ENCODE peak calls at places on chromosomes 5 and 9, in ten cellular contexts. K, I, V, L, A, Y, B, X, Q and G are unnamed samples.

GRCh38 chr9:13728917-13729811 is 449.7 kb upstream of the MPDZ start:
- DNase-seq in B (peak; percentile 39), L (no peak), V (no peak), Q (no peak), I (no peak), A (no peak), X (no peak), K (peak; percentile 36), Y (no peak), G (no peak)

GRCh38 chr9:7779201-7779600 is 20.4 kb downstream of the DMAC1 start:
- DNase-seq in K (no peak), I (no peak), Y (no peak), V (no peak), Q (no peak), B (no peak), X (no peak), L (no peak), A (no peak), G (no peak)

GRCh38 chr9:33374190-33374589 is 28.2 kb downstream of the AQP7 start:
- DNase-seq in Q (no peak), L (no peak), I (no peak), Y (no peak), V (no peak), K (no peak), X (no peak), A (no peak), B (no peak), G (no peak)

GRCh38 chr5:178453224-178453623 is 137.0 kb downstream of the COL23A1 start:
- DNase-seq in Q (no peak), V (peak; percentile 38), Y (no peak), A (peak; percentile 45), L (peak; percentile 4), I (no peak), K (no peak), X (no peak), B (peak; percentile 40), G (peak; percentile 32)

GRCh38 chr5:1895771-1896420 is 13.2 kb upstream of the IRX4 start:
- DNase-seq in L (no peak), Y (no peak), X (no peak), B (no peak), K (peak; percentile 8), Q (no peak), A (no peak), I (no peak), V (no peak), G (no peak)

GRCh38 chr9:110996436-110997224 is 41.6 kb downstream of the LPAR1 start:
- DNase-seq in K (peak; percentile 52), A (peak; percentile 94), X (peak; percentile 70), Y (no peak), L (peak; percentile 68), V (no peak), Q (no peak), I (peak; percentile 19), B (peak; percentile 94), G (no peak)

GRCh38 chr9:72441296-72442211 is 76.5 kb upstream of the ZFAND5 start:
- DNase-seq in A (no peak), Q (no peak), K (no peak), B (no peak), V (peak; percentile 64), Y (no peak), I (no peak), X (no peak), L (no peak), G (no peak)

GRCh38 chr5:171342362-171343111 is 33.5 kb downstream of the TLX3 start:
- DNase-seq in V (peak; percentile 65), Q (no peak), L (no peak), Y (no peak), K (no peak), X (no peak), A (peak; percentile 67), I (peak; percentile 79), B (peak; percentile 84), G (no peak)

GRCh38 chr9:88804289-88804596 is 187.0 kb upstream of the S1PR3 start:
- DNase-seq in X (no peak), Y (no peak), A (no peak), K (no peak), I (no peak), B (no peak), V (no peak), L (no peak), Q (no peak), G (no peak)

GRCh38 chr9:113711251-113711650 is 164.9 kb upstream of the ZNF618 start:
- DNase-seq in Y (no peak), L (no peak), V (no peak), K (no peak), X (no peak), A (no peak), I (no peak), Q (no peak), B (no peak), G (peak; percentile 48)

GRCh38 chr5:132369012-132369470 is 469 bp upstream of the SLC22A5 start:
- DNase-seq in I (no peak), K (no peak), B (peak; percentile 12), Q (no peak), A (peak; percentile 16), Y (no peak), L (no peak), X (no peak), V (no peak), G (no peak)

GRCh38 chr5:28165116-28165515 is 1126.7 kb upstream of the CDH9 start:
- DNase-seq in K (no peak), B (peak; percentile 82), I (no peak), Y (no peak), X (no peak), A (no peak), Q (no peak), L (no peak), V (peak; percentile 14), G (no peak)

GRCh38 chr5:139395844-139396640 is 1.1 kb upstream of the PROB1 start:
- DNase-seq in K (peak; percentile 79), Y (no peak), B (no peak), I (no peak), L (no peak), Q (no peak), V (no peak), A (no peak), X (no peak), G (no peak)
- TF ChIP-seq CTCF in K (no peak), Y (no peak), B (no peak), I (no peak), L (no peak), Q (no peak), V (no peak), A (no peak), X (no peak), G (no peak)

GRCh38 chr5:91183743-91184142 is 199.4 kb downstream of the ARRDC3 start:
- DNase-seq in Q (no peak), K (peak; percentile 34), I (no peak), X (no peak), V (no peak), L (no peak), A (no peak), Y (no peak), B (no peak), G (no peak)

GRCh38 chr5:91186101-91186500 is 197.0 kb downstream of the ARRDC3 start:
- DNase-seq in Y (no peak), L (no peak), Q (no peak), I (no peak), A (no peak), X (no peak), K (no peak), B (no peak), V (no peak), G (no peak)

GRCh38 chr5:91179018-91179417 is 204.1 kb downstream of the ARRDC3 start:
- DNase-seq in Y (no peak), X (no peak), Q (no peak), K (no peak), L (no peak), B (peak; percentile 44), I (no peak), V (no peak), A (peak; percentile 78), G (no peak)

GRCh38 chr5:91180506-91180905 is 202.6 kb downstream of the ARRDC3 start:
- DNase-seq in B (no peak), Q (no peak), Y (no peak), L (no peak), I (no peak), A (no peak), X (no peak), K (no peak), V (no peak), G (no peak)

GRCh38 chr5:91182763-91183162 is 200.4 kb downstream of the ARRDC3 start:
- DNase-seq in K (peak; percentile 33), Q (no peak), B (peak; percentile 56), A (peak; percentile 85), I (no peak), X (peak; percentile 40), L (no peak), V (no peak), Y (no peak), G (no peak)
- TF ChIP-seq CTCF in K (no peak), Q (no peak), B (peak; percentile 45), A (peak; percentile 55), I (no peak), X (no peak), L (no peak), V (peak; percentile 27), Y (no peak), G (no peak)

DNA sequence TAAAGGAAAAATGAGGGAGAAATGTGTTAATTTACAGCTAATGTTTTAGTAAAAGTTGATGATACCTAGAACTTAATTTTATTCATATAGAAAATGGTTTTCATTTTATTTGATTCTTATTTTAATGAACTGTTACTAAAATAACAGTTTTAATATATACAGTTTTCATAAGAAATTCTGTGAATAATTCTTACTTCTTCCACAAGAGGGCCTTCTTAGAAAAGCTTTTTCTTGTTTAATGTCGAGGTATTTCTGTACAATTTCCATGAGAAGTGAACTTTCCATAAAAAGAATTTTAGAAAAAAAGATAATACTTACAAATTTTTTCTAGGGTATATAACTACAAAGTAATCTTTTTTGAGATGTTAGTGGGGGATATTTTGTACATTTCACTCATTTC is 73.9 kb downstream of the KLF9 start:
- DNase-seq in V (no peak), X (no peak), A (peak; percentile 47), I (no peak), Q (no peak), L (no peak), B (peak; percentile 67), Y (no peak), K (no peak), G (no peak)
- TF ChIP-seq CTCF in V (no peak), X (no peak), A (peak; percentile 59), I (peak; percentile 73), Q (peak; percentile 85), L (peak; percentile 58), B (peak; percentile 41), Y (peak; percentile 65), K (peak; percentile 59), G (peak; percentile 81)

GRCh38 chr5:157263586-157264090 is 2.3 kb upstream of the CYFIP2 start:
- DNase-seq in K (no peak), B (no peak), V (no peak), I (no peak), A (no peak), L (no peak), Q (no peak), X (no peak), Y (no peak), G (no peak)

GRCh38 chr5:157258450-157258849 is 7.5 kb upstream of the CYFIP2 start:
- DNase-seq in X (no peak), I (no peak), B (no peak), V (no peak), Q (no peak), K (no peak), A (no peak), L (no peak), Y (no peak), G (no peak)

DNA sequence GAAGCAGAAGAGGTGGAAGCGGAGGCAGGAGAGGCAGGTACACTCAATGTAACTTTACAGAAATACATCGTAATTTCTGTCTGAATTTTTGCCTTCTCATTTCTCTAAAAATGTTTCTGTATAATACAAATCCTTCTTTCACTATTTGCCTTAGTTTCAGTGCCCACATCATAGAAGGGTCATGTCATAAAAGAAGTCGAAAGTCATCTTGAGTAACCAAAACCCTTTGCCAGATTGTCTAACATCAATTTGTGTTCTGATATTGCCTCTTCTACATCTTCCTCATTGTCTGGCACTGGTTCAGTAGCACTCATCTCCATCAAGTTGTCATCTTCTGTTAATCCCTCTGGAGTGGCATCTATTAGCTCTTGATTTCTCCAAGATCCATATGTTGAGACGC is 6.2 kb upstream of the CYFIP2 start:
- DNase-seq in A (no peak), Q (no peak), Y (no peak), K (no peak), B (no peak), L (no peak), V (no peak), I (no peak), X (no peak), G (no peak)
- TF ChIP-seq CTCF in A (no peak), Q (no peak), Y (no peak), K (no peak), B (no peak), L (no peak), V (no peak), I (no peak), X (no peak), G (no peak)